ENCODE peak calls at places on chromosomes 16 and 17, in six cellular contexts. One of them, this sample, is unnamed.

GRCh38 chr16:10265770-10266615 is 83.8 kb upstream of the GRIN2A start:
- DNase-seq in endothelial cell of umbilical vein: no peak
- DNase-seq in Panc1: no peak
- DNase-seq in stomach: no peak
- DNase-seq in transverse colon: no peak
- DNase-seq in esophagus muscularis mucosa: no peak
- DNase-seq in this sample: no peak

GRCh38 chr16:85162478-85163277 is 50.4 kb upstream of the CIBAR2 start:
- DNase-seq in endothelial cell of umbilical vein: peak; percentile 46
- DNase-seq in Panc1: no peak
- DNase-seq in stomach: no peak
- DNase-seq in transverse colon: peak; percentile 48
- DNase-seq in esophagus muscularis mucosa: no peak
- DNase-seq in this sample: no peak

GRCh38 chr17:30831257-30831656 is 509 bp upstream of the ATAD5 start:
- DNase-seq in endothelial cell of umbilical vein: no peak
- DNase-seq in Panc1: no peak
- DNase-seq in stomach: no peak
- DNase-seq in transverse colon: no peak
- DNase-seq in esophagus muscularis mucosa: no peak
- DNase-seq in this sample: no peak

GRCh38 chr17:29933379-29933778 is 3.4 kb upstream of the SSH2 start:
- DNase-seq in endothelial cell of umbilical vein: peak; percentile 24
- DNase-seq in Panc1: no peak
- DNase-seq in stomach: no peak
- DNase-seq in transverse colon: no peak
- DNase-seq in esophagus muscularis mucosa: no peak
- DNase-seq in this sample: no peak

GRCh38 chr17:1058423-1059130 is 61.6 kb downstream of the TIMM22 start:
- DNase-seq in endothelial cell of umbilical vein: peak; percentile 65
- DNase-seq in Panc1: no peak
- DNase-seq in stomach: peak; percentile 71
- DNase-seq in transverse colon: peak; percentile 65
- DNase-seq in esophagus muscularis mucosa: no peak
- DNase-seq in this sample: no peak

GRCh38 chr16:14095883-14096551 is 24.9 kb downstream of the MRTFB start:
- DNase-seq in endothelial cell of umbilical vein: no peak
- DNase-seq in Panc1: no peak
- DNase-seq in stomach: no peak
- DNase-seq in transverse colon: no peak
- DNase-seq in esophagus muscularis mucosa: no peak
- DNase-seq in this sample: no peak

GRCh38 chr16:50917941-50918340 is 176.1 kb downstream of the CYLD start:
- DNase-seq in endothelial cell of umbilical vein: no peak
- DNase-seq in Panc1: no peak
- DNase-seq in stomach: no peak
- DNase-seq in transverse colon: no peak
- DNase-seq in esophagus muscularis mucosa: no peak
- DNase-seq in this sample: no peak

GRCh38 chr17:17391575-17392370 is 85.0 kb upstream of the MED9 start:
- DNase-seq in endothelial cell of umbilical vein: no peak
- DNase-seq in Panc1: no peak
- DNase-seq in stomach: no peak
- DNase-seq in transverse colon: peak; percentile 42
- DNase-seq in esophagus muscularis mucosa: no peak
- DNase-seq in this sample: no peak

GRCh38 chr16:10940501-10941079 is 1.7 kb downstream of the DEXI start:
- DNase-seq in endothelial cell of umbilical vein: no peak
- DNase-seq in Panc1: no peak
- DNase-seq in stomach: no peak
- DNase-seq in transverse colon: no peak
- DNase-seq in esophagus muscularis mucosa: no peak
- DNase-seq in this sample: no peak

GRCh38 chr17:62911106-62911505 is 54.9 kb upstream of the TANC2 start:
- DNase-seq in endothelial cell of umbilical vein: no peak
- DNase-seq in Panc1: no peak
- DNase-seq in stomach: no peak
- DNase-seq in transverse colon: no peak
- DNase-seq in esophagus muscularis mucosa: no peak
- DNase-seq in this sample: no peak

GRCh38 chr17:7019839-7020519 is 2.9 kb upstream of the BCL6B start:
- DNase-seq in endothelial cell of umbilical vein: peak; percentile 60
- DNase-seq in Panc1: no peak
- DNase-seq in stomach: peak; percentile 57
- DNase-seq in transverse colon: peak; percentile 68
- DNase-seq in esophagus muscularis mucosa: no peak
- DNase-seq in this sample: no peak

GRCh38 chr16:81946206-81946605 is 65.1 kb downstream of the SDR42E1 start:
- DNase-seq in endothelial cell of umbilical vein: no peak
- DNase-seq in Panc1: no peak
- DNase-seq in stomach: no peak
- DNase-seq in transverse colon: no peak
- DNase-seq in esophagus muscularis mucosa: peak; percentile 68
- DNase-seq in this sample: no peak

GRCh38 chr17:43542854-43543253 is 3.3 kb downstream of the ETV4 start:
- DNase-seq in endothelial cell of umbilical vein: no peak
- DNase-seq in Panc1: no peak
- DNase-seq in stomach: no peak
- DNase-seq in transverse colon: no peak
- DNase-seq in esophagus muscularis mucosa: no peak
- DNase-seq in this sample: no peak

GRCh38 chr17:42809250-42809649 is 10.6 kb downstream of the CNTD1 start:
- DNase-seq in endothelial cell of umbilical vein: no peak
- DNase-seq in Panc1: no peak
- DNase-seq in stomach: no peak
- DNase-seq in transverse colon: no peak
- DNase-seq in esophagus muscularis mucosa: no peak
- DNase-seq in this sample: peak; percentile 37

GRCh38 chr16:17828012-17828411 is 357.3 kb upstream of the XYLT1 start:
- DNase-seq in endothelial cell of umbilical vein: no peak
- DNase-seq in Panc1: no peak
- DNase-seq in stomach: no peak
- DNase-seq in transverse colon: no peak
- DNase-seq in esophagus muscularis mucosa: no peak
- DNase-seq in this sample: no peak

GRCh38 chr16:74888227-74888862 is 96.6 kb downstream of the WDR59 start:
- DNase-seq in endothelial cell of umbilical vein: no peak
- DNase-seq in Panc1: no peak
- DNase-seq in stomach: no peak
- DNase-seq in transverse colon: no peak
- DNase-seq in esophagus muscularis mucosa: no peak
- DNase-seq in this sample: no peak

GRCh38 chr16:67110136-67110847 is 551 bp downstream of the PHAF1 start:
- DNase-seq in endothelial cell of umbilical vein: no peak
- DNase-seq in Panc1: no peak
- DNase-seq in stomach: no peak
- DNase-seq in transverse colon: no peak
- DNase-seq in esophagus muscularis mucosa: no peak
- DNase-seq in this sample: no peak

GRCh38 chr16:85987750-85988078 is 88.8 kb downstream of the IRF8 start:
- DNase-seq in endothelial cell of umbilical vein: no peak
- DNase-seq in Panc1: no peak
- DNase-seq in stomach: no peak
- DNase-seq in transverse colon: peak; percentile 1
- DNase-seq in esophagus muscularis mucosa: no peak
- DNase-seq in this sample: no peak

GRCh38 chr17:28372203-28372944 is 880 bp downstream of the SARM1 start:
- DNase-seq in endothelial cell of umbilical vein: peak; percentile 42
- DNase-seq in Panc1: no peak
- DNase-seq in stomach: no peak
- DNase-seq in transverse colon: no peak
- DNase-seq in esophagus muscularis mucosa: no peak
- DNase-seq in this sample: no peak

GRCh38 chr17:81539961-81540675 is 11.9 kb downstream of the FSCN2 start:
- DNase-seq in endothelial cell of umbilical vein: no peak
- DNase-seq in Panc1: no peak
- DNase-seq in stomach: no peak
- DNase-seq in transverse colon: no peak
- DNase-seq in esophagus muscularis mucosa: no peak
- DNase-seq in this sample: no peak

GRCh38 chr16:86387461-86388440 is 122.6 kb upstream of the FOXF1 start:
- DNase-seq in endothelial cell of umbilical vein: peak; percentile 89
- DNase-seq in Panc1: no peak
- DNase-seq in stomach: no peak
- DNase-seq in transverse colon: no peak
- DNase-seq in esophagus muscularis mucosa: no peak
- DNase-seq in this sample: no peak

GRCh38 chr17:67244621-67245072 is 349 bp downstream of the HELZ start:
- DNase-seq in endothelial cell of umbilical vein: no peak
- DNase-seq in Panc1: no peak
- DNase-seq in stomach: no peak
- DNase-seq in transverse colon: peak; percentile 19
- DNase-seq in esophagus muscularis mucosa: no peak
- DNase-seq in this sample: no peak

DNA sequence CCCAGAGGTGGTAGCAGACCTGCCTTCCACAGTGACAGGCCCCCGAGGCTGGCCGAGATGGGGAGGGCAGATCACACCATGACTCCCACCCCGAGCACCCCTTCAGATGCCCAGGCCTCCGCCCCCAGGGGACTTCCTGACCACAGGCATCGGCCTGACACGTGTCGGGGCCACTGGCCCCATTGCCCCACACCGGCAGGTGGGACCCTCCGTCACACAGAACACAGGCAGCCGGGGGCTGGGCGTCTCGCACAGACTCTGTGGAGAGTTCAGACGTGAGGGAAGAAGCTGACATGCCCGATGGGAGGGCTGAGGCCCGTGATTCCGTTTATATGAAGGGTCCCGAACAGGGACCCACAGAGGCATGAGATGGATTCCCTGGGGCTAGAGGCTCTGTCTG is 51.3 kb upstream of the GNG13 start:
- DNase-seq in endothelial cell of umbilical vein: no peak
- DNase-seq in Panc1: no peak
- DNase-seq in stomach: no peak
- DNase-seq in transverse colon: no peak
- DNase-seq in esophagus muscularis mucosa: no peak
- DNase-seq in this sample: no peak
- H3K9me3 ChIP-seq in endothelial cell of umbilical vein: peaks cover 3% of the 10 kb centered on the region
- H3K9me3 ChIP-seq in Panc1: no peaks in the 10 kb centered on the region
- H3K9me3 ChIP-seq in stomach: no peaks in the 10 kb centered on the region
- H3K9me3 ChIP-seq in transverse colon: no peaks in the 10 kb centered on the region
- H3K9me3 ChIP-seq in esophagus muscularis mucosa: no peaks in the 10 kb centered on the region
- H3K9me3 ChIP-seq in this sample: no peaks in the 10 kb centered on the region

GRCh38 chr16:60491258-60491657 is 1545.0 kb downstream of the CDH8 start:
- DNase-seq in endothelial cell of umbilical vein: no peak
- DNase-seq in Panc1: no peak
- DNase-seq in stomach: no peak
- DNase-seq in transverse colon: no peak
- DNase-seq in esophagus muscularis mucosa: no peak
- DNase-seq in this sample: no peak
- TF ChIP-seq POLR2AphosphoS5 in endothelial cell of umbilical vein: no peak
- TF ChIP-seq POLR2AphosphoS5 in Panc1: no peak
- TF ChIP-seq POLR2AphosphoS5 in stomach: no peak
- TF ChIP-seq POLR2AphosphoS5 in transverse colon: no peak
- TF ChIP-seq POLR2AphosphoS5 in esophagus muscularis mucosa: no peak
- TF ChIP-seq POLR2AphosphoS5 in this sample: no peak

DNA sequence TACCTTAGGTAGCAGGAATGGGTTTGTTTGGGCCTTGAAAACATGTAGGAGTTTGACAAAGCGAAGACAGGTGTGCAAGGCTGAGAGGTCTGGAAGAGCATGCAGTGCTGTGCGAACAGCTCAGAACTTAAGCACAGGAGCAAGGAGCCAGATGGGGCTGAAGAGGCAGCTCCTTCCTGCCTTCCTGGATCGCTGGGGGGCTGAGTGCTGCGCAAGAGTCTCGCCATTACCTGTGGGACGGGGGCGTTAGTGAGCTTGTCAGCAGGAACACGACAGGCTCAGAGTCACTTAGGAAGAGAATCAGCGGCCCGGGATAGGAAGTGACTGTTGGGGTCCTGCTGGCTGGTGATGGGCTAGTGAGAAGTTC is 464 bp upstream of the MRM1 start:
- DNase-seq in endothelial cell of umbilical vein: no peak
- DNase-seq in Panc1: no peak
- DNase-seq in stomach: no peak
- DNase-seq in transverse colon: no peak
- DNase-seq in esophagus muscularis mucosa: no peak
- DNase-seq in this sample: no peak
- TF ChIP-seq CTCF in endothelial cell of umbilical vein: no peak
- TF ChIP-seq CTCF in Panc1: no peak
- TF ChIP-seq CTCF in stomach: no peak
- TF ChIP-seq CTCF in transverse colon: no peak
- TF ChIP-seq CTCF in esophagus muscularis mucosa: no peak
- TF ChIP-seq CTCF in this sample: no peak

GRCh38 chr16:35598696-35599332 is 2139.4 kb downstream of the TP53TG3F start:
- DNase-seq in endothelial cell of umbilical vein: no peak
- DNase-seq in Panc1: no peak
- DNase-seq in stomach: no peak
- DNase-seq in transverse colon: no peak
- DNase-seq in esophagus muscularis mucosa: peak; percentile 74
- DNase-seq in this sample: no peak

GRCh38 chr16:35596467-35596866 is 2137.1 kb downstream of the TP53TG3F start:
- DNase-seq in endothelial cell of umbilical vein: no peak
- DNase-seq in Panc1: no peak
- DNase-seq in stomach: no peak
- DNase-seq in transverse colon: no peak
- DNase-seq in esophagus muscularis mucosa: peak; percentile 47
- DNase-seq in this sample: no peak

GRCh38 chr16:35602116-35602515 is 2142.7 kb downstream of the TP53TG3F start:
- DNase-seq in endothelial cell of umbilical vein: no peak
- DNase-seq in Panc1: no peak
- DNase-seq in stomach: no peak
- DNase-seq in transverse colon: no peak
- DNase-seq in esophagus muscularis mucosa: no peak
- DNase-seq in this sample: no peak

DNA sequence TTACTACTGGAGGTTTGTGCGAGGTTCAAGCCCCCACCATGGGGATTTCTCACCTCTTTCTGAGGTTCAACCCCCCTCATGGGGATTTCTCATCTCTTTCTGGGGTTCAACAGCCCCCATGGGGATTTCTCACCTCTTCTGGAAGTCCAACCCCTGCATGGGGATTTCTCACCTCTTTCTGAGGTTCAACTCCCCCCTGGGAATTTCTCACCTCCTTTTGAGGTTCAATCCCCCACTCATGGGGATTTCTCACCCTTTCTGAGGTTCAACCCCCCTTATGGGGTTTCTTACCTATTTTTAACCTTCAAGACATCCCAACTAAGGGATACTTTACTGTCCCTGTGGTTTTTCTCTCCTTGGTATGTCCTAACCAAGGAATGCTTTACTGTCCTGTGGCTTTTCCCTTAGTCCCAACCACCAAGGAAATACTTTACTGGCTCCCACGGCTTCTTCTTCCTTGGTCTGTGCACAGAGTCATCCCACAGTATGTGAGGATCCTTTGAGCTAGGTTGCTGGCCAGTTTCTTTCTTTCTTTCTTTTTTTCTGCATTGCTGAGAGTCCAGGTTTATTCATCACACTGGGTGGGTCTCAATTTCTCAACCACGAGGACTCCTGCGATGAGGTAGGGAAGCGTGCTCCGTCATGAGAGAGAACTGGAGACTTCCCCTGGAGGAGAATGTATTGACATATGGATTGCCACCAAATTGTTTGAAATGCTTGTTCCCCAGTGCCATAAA is 2140.2 kb downstream of the TP53TG3F start:
- DNase-seq in endothelial cell of umbilical vein: no peak
- DNase-seq in Panc1: no peak
- DNase-seq in stomach: no peak
- DNase-seq in transverse colon: no peak
- DNase-seq in esophagus muscularis mucosa: peak; percentile 57
- DNase-seq in this sample: no peak
- H3K9me3 ChIP-seq in endothelial cell of umbilical vein: no peaks in the 10 kb centered on the region
- H3K9me3 ChIP-seq in Panc1: no peaks in the 10 kb centered on the region
- H3K9me3 ChIP-seq in stomach: no peaks in the 10 kb centered on the region
- H3K9me3 ChIP-seq in transverse colon: no peaks in the 10 kb centered on the region
- H3K9me3 ChIP-seq in esophagus muscularis mucosa: no peaks in the 10 kb centered on the region
- H3K9me3 ChIP-seq in this sample: no peaks in the 10 kb centered on the region

This sample was measured in breast epithelium.